ENCODE peak calls at places on chromosomes 13 and 19, in four cellular contexts. O, B, W and G are unnamed samples.

GRCh38 chr19:58086825-58087710 is 11.0 kb downstream of the ZSCAN18 start:
- DNase-seq in B (no peak), O (no peak), W (no peak), G (no peak)

GRCh38 chr13:107678075-107678689 is 537.2 kb downstream of the LIG4 start:
- DNase-seq in W (no peak), O (peak; percentile 39), B (no peak), G (no peak)

GRCh38 chr19:47561440-47562045 is 11.4 kb downstream of the ZNF541 start:
- DNase-seq in B (no peak), O (no peak), W (no peak), G (no peak)

GRCh38 chr19:3179739-3180293 is 1.2 kb downstream of the S1PR4 start:
- DNase-seq in W (no peak), O (no peak), B (no peak), G (no peak)

GRCh38 chr19:55626350-55626749 is 2.0 kb upstream of the ZNF784 start:
- DNase-seq in B (no peak), W (no peak), O (no peak), G (no peak)

GRCh38 chr19:18417250-18418033 is 1.8 kb upstream of the SSBP4 start:
- DNase-seq in O (peak; percentile 89), W (peak; percentile 96), B (peak; percentile 88), G (no peak)

GRCh38 chr13:111267205-111267604 is 53.2 kb upstream of the TEX29 start:
- DNase-seq in W (no peak), B (no peak), O (no peak), G (no peak)

GRCh38 chr19:28504727-28505126 is 708.2 kb downstream of the UQCRFS1 start:
- DNase-seq in B (no peak), O (peak; percentile 51), W (no peak), G (no peak)

GRCh38 chr13:48769107-48769704 is 115.5 kb downstream of the CYSLTR2 start:
- DNase-seq in W (peak; percentile 96), B (peak; percentile 41), O (peak; percentile 92), G (peak; percentile 51)

GRCh38 chr19:3073159-3073563 is 10.9 kb upstream of the TLE5 start:
- DNase-seq in O (peak; percentile 53), W (peak; percentile 87), B (no peak), G (peak; percentile 81)

GRCh38 chr13:23805015-23805583 is 84.1 kb downstream of the MIPEP start:
- DNase-seq in B (no peak), O (no peak), W (no peak), G (no peak)

GRCh38 chr19:8204961-8205360 is 4.2 kb upstream of the CERS4 start:
- DNase-seq in O (peak; percentile 41), W (no peak), B (no peak), G (no peak)

GRCh38 chr19:19110410-19111137 is 27.7 kb downstream of the TMEM161A start:
- DNase-seq in O (peak; percentile 87), B (no peak), W (peak; percentile 30), G (no peak)

GRCh38 chr13:76820759-76821158 is 65.4 kb downstream of the KCTD12 start:
- DNase-seq in O (peak; percentile 8), W (peak; percentile 59), B (peak; percentile 61), G (peak; percentile 53)

GRCh38 chr13:105474983-105475382 is 1060.5 kb downstream of the EFNB2 start:
- DNase-seq in B (no peak), W (no peak), O (peak; percentile 39), G (no peak)

GRCh38 chr13:49791753-49792549 is 531 bp downstream of the KPNA3 start:
- DNase-seq in O (peak; percentile 65), W (peak; percentile 53), B (no peak), G (peak; percentile 31)

GRCh38 chr13:49789961-49790360 is 2.5 kb downstream of the KPNA3 start:
- DNase-seq in O (no peak), W (no peak), B (no peak), G (no peak)

GRCh38 chr13:49791214-49791752 is 1.2 kb downstream of the KPNA3 start:
- DNase-seq in B (no peak), W (peak; percentile 42), O (peak; percentile 51), G (peak; percentile 20)

GRCh38 chr13:49792550-49793324 is at the start of gene KPNA3:
- DNase-seq in O (peak; percentile 98), W (peak; percentile 98), B (peak; percentile 96), G (peak; percentile 96)
- TF ChIP-seq CTCF in O (no peak), W (no peak), B (peak; percentile 22), G (peak; percentile 24)

DNA sequence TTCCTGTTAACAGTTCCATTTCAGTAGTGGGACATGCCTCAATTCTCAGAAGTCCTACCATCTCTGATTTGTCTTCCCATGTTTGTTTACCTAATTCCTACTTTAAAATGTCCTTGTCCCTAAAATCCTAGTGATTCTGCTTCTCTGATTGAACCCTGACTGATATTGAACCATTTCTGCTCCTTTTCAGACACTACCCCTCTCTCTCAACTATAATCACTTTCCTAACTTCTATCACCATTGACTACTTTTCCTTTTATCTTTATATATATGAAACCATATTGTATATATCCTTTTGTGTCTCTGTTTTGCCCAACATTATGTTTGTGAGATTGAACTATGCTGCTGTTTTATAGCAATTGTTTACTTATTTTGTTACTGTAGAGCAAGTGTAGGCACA is 15.6 kb upstream of the ZNF227 start:
- DNase-seq in O (no peak), B (no peak), W (no peak), G (no peak)
- H3K4me3 ChIP-seq in O (no peak overlapping the region), B (no peak overlapping the region), W (no peak overlapping the region), G (no peak overlapping the region)

DNA sequence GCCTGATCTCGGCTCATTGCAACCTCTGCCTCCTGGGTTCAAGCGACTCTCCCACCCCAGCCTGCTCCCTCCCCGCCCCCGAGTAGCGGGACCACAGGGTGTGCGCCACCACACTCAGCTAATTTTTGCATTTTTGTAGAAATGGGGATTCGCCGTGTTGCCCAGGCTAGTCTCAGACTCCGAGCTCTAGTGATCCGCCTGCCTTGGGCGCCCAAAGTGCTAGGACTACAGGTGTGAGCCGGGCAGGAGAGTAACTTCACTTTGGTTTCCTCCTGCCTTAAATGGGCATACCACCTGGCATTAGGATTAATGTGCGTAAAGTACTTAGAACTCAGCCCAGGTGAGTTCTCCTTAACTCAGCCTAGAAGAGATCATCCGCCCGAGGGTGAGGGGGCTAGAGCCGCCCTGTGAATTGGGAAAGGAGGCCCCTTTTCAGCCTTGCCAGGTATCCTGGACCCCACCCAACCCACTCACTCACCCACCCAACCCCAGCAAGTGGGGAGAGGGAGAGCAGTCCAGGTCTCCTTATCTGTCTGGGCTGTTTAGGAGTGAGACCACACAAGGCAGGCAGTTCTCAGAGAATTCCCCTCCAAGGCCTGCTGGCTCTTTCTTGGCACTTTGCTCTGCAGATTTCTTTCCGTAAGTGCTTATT is 1.3 kb upstream of the ZFP36 start:
- DNase-seq in B (no peak), W (no peak), O (no peak), G (no peak)
- H3K4me1 ChIP-seq in B (peaks cover 86% of the 10 kb centered on the region), W (peaks cover 19% of the 10 kb centered on the region), O (peaks cover 54% of the 10 kb centered on the region), G (peaks cover 41% of the 10 kb centered on the region)

DNA sequence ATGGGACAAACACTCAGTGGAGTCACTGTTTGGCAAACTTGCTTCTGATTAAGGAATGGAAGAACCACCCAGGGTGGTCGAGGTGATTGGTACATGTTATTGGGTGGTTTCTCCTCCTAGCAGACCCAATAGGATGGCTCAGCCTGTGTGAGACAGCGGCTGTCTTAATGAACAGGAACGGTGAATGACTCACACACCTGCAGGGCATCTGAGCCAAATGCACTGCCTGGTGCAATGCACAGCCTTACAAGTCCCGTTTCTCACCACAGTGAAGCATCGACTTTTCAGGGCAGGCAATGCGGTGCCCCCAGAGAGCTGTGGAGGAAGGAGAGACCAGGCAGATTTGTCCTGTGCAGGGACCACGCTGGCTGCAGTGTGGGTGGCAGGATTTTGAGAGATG is 238.5 kb downstream of the FGF9 start:
- DNase-seq in B (no peak), W (no peak), O (no peak), G (no peak)
- TF ChIP-seq CTCF in B (no peak), W (no peak), O (no peak), G (no peak)

GRCh38 chr13:113812140-113813036 is 51.5 kb downstream of the GAS6 start:
- DNase-seq in O (no peak), B (no peak), W (no peak), G (no peak)

GRCh38 chr13:113815151-113816058 is 48.5 kb downstream of the GAS6 start:
- DNase-seq in W (no peak), O (no peak), B (no peak), G (no peak)

GRCh38 chr13:113814435-113814821 is 49.4 kb downstream of the GAS6 start:
- DNase-seq in W (peak; percentile 73), B (no peak), O (no peak), G (no peak)

GRCh38 chr13:113813070-113813748 is 50.7 kb downstream of the GAS6 start:
- DNase-seq in B (no peak), O (no peak), W (no peak), G (no peak)

DNA sequence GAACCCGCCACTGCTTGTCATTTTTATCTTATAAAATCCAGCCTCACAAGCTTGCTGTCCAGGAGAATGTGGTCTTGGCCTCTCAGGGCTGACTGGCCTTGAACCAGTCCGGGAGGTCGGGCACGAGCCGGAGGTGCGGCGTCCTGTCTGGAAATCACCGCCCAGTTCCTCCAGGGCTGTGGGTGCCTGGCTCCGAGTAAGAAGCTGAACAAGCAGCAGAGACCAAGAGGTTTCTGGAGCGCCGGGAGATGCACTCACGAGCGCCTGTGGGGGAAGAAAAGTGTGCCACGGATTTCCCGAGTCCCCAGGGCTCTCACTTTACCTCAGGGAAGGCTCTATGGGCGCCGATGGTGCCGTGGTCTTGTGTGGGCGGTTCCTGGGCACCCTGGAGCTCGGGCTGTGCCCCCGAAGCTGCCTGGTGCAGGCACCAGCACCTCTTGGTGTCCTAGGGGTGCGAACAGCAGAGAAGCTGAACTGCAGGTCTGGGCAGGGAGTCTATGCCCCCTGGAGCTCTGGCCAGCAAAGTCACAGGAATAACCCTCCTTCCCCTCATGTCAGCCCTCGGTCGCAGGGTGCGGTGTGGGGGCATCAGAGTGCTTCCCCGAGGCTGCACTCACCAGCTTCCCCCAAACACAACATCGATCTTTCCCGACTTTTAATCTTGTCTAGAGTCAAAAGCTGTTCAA is 50.0 kb downstream of the GAS6 start:
- DNase-seq in B (no peak), W (peak; percentile 87), O (no peak), G (no peak)
- H3K4me3 ChIP-seq in B (no peak overlapping the region), W (no peak overlapping the region), O (no peak overlapping the region), G (no peak overlapping the region)

GRCh38 chr13:46607768-46608553 is 55.0 kb downstream of the LRCH1 start:
- DNase-seq in O (no peak), B (no peak), W (no peak), G (no peak)
- H3K4me1 ChIP-seq in O (peaks cover 13% of the 10 kb centered on the region), B (peaks cover 78% of the 10 kb centered on the region), W (peaks cover 28% of the 10 kb centered on the region), G (peaks cover 37% of the 10 kb centered on the region)